ENCODE peak calls at places on chromosomes 5 and 9, in five cellular contexts. D is epithelial cell of esophagus, E is GM12865, V is fibroblast of lung, X is IMR-90. C is an unnamed sample.

GRCh38 chr5:150431574-150431973 is 18.0 kb downstream of the RPS14 start:
- DNase-seq in X (no peak), V (no peak), E (no peak), D (no peak), C (no peak)

GRCh38 chr9:133514475-133515239 is 10.1 kb downstream of the MYMK start:
- DNase-seq in E (no peak), X (no peak), V (no peak), D (no peak), C (no peak)

GRCh38 chr9:1619915-1620705 is 395.0 kb upstream of the SMARCA2 start:
- DNase-seq in V (peak), X (no peak), E (peak), D (peak), C (no peak)

GRCh38 chr9:128891354-128892222 is 9.7 kb downstream of the LRRC8A start:
- DNase-seq in D (peak), V (no peak), E (no peak), X (no peak), C (no peak)

GRCh38 chr5:82986404-82986803 is 90.8 kb downstream of the TMEM167A start:
- DNase-seq in E (no peak), X (no peak), V (no peak), D (no peak), C (no peak)

GRCh38 chr9:116342941-116343340 is 189.3 kb downstream of the PAPPA start:
- DNase-seq in D (peak), V (peak), X (peak), E (no peak), C (no peak)

GRCh38 chr9:126701820-126702500 is 88.2 kb downstream of the LMX1B start:
- DNase-seq in X (no peak), D (no peak), V (no peak), E (no peak), C (no peak)

GRCh38 chr9:107973451-107973850 is 483.9 kb upstream of the KLF4 start:
- DNase-seq in V (no peak), D (peak), X (no peak), E (no peak), C (no peak)

GRCh38 chr5:140588311-140589070 is 23.9 kb downstream of the SLC35A4 start:
- DNase-seq in D (no peak), E (no peak), X (peak), V (peak), C (no peak)

GRCh38 chr5:123916331-123917121 is 404.5 kb downstream of the CSNK1G3 start:
- DNase-seq in E (no peak), D (peak), V (peak), X (peak), C (peak)

DNA sequence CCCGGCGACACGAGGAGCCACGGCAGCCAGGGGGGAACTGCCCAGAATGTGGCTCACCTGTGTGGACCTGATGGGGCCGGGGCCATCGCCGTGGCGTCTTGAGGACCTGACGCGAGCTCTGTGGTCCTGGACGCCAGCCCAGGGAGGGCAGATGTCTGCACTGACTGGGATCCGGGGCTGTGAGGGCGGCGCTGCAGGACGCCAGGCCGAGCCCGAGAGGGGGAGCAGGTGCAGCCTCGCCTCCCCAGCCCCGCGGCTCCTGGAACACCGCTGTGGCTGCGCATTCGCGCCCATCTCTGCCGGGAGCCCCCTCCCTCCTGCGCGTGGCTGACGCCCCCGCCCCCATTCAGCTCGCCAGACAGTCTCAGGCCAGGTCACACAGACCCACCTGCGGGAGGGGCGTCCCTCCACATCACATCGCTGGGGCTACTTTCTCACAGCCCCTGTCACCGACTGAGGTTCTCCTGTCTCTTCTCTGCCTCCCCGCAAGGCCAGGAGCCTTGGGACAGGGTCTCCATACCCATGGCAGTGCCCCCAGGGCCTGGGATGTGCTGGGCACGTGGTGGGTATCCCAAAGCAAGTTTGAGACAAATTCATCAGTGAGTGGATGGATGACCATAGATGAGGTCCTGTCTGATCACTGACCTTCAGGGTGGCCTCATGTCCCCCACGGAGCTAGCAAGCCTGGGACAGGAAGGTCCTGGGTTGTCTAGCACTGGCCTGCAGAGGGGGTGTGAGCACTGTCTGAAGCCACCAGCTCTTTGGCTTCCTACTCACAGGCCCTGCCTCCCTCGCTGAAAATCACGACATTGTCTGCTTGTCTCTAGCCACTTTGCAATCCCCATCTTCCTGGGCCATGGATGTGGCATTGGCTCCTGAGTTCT is 47.3 kb downstream of the RASGEF1C start:
- DNase-seq in E (no peak), X (no peak), D (no peak), V (no peak), C (no peak)
- H3K4me3 ChIP-seq in E (no peak), X (no peak), D (no peak), V (no peak), C (no peak)

DNA sequence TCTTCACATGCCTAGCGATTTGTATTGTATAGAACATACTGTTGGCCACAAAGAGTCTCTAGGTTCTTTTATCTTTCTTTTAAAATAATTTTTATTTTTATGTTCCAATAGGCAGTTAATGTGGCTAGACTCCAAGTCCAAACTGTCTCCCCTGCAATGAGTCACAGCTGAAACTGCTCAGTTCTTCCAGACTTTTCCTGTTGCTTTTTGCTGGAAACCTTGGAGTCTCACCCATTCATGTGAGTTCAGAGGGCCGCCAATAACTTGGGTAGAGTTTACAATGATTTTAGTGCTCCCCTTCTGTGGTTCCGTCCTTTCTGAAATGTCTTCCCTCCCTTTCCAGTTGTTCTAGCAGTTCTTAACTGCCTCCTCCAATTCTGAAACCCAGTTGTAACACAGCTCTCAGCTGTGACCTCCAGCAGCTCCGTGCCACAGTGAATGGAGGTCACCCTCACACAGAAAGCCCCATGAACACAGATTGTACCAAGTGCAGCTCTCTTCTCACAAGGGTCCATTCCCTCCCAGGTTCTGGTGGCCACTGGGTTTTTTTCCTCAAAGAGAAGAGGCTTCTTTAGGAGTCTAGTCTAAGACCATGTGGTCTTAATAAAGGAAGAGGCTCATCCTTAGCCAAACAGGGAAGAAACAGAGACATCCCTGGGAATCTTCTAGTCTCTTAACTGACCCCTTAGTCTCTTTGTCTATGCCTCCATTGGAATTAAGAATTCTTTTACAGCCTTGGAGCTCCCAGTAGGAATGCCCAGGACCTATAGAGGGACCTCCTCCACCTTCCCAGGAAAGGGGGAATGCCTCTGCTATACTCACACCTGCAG is 198.5 kb downstream of the SPOCK1 start:
- DNase-seq in X (peak), V (peak), D (peak), E (no peak), C (peak)
- H3K4me3 ChIP-seq in X (no peak), V (no peak), D (no peak), E (no peak), C (no peak)

GRCh38 chr9:98085058-98085457 is 28.5 kb downstream of the NANS start:
- DNase-seq in D (no peak), E (no peak), V (no peak), X (no peak), C (no peak)
- H3K4me3 ChIP-seq in D (no peak), E (no peak), V (no peak), X (no peak), C (no peak)

DNA sequence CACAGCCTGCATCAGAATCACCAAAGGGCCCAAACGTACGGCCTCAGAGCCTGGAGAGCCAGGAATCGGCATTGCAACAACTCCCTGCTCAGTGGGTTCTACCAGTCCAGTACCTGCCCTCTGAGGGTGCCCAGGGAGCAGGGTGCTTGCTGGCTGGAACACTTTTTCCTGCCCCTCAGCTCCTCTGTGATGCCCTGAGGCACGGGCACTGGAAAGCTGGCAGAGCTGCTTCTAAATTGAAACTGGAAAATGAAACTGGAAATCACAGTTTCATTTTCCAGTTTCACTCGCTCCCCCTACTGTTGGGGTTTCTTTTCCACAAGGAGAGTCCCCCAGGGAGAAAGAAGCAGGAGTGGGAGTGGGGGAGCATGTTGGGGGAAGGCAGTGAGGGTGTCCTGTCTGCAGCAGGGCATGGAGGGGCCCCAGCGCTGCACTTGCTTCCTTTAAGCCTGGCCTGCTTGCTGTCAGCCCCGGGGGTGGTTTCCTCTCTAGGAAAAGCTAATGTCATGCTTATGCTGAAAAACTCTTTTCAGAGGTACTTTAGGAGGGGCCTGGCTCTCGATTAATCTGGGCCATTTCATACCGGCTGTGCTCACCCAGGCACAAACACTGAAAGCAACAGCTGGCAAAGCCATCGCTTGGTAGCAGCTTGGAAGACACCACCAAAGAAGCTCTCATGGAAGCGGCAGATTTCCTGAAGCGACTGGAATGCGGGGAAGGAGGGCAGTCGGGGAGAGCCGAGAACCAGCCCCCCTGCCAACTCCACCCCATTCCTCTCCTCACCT is 26.2 kb downstream of the IRF1 start:
- DNase-seq in E (peak), X (no peak), V (no peak), D (no peak), C (no peak)
- H3K4me3 ChIP-seq in E (no peak), X (no peak), V (no peak), D (no peak), C (no peak)

GRCh38 chr5:25444697-25445096 is 799.9 kb upstream of the CDH10 start:
- DNase-seq in E (no peak), D (no peak), X (no peak), V (no peak), C (no peak)
- H3K4me3 ChIP-seq in E (no peak), D (no peak), X (no peak), V (no peak), C (no peak)

GRCh38 chr9:38424918-38425317 is 664 bp upstream of the IGFBPL1 start:
- DNase-seq in D (no peak), X (no peak), V (no peak), E (no peak), C (no peak)
- H3K4me3 ChIP-seq in D (no peak), X (no peak), V (no peak), E (no peak), C (no peak)

DNA sequence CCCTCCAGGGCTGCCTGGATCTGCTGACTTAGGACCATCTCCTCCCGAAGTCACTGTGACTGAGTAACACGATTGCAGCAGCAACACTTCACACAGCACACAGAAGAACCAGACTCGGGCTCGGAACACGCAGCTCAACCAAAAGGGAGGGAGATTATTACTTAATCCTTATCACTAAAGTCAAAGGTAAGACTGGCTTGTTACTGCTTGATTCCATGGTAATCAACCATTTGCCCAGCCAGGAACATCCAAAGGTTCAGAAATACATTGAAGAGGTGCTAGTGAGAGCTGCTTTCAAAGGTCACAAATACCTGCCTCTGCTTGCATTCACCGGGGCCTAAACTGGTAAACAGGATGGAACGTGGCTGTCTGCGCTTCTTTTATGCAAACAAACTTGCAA is 7.7 kb downstream of the FBP1 start:
- DNase-seq in D (peak), V (no peak), X (no peak), E (no peak), C (no peak)
- H3K4me3 ChIP-seq in D (no peak), V (no peak), X (no peak), E (no peak), C (no peak)

GRCh38 chr5:125699860-125700259 is 723.3 kb upstream of the GRAMD2B start:
- DNase-seq in X (no peak), E (no peak), D (no peak), V (no peak), C (no peak)
- H3K4me3 ChIP-seq in X (no peak), E (no peak), D (no peak), V (no peak), C (no peak)